ENCODE peak calls at places on chromosomes 1 and 21, in seven cellular contexts. Y is NCI-H69; W is left colon; B is brain microvascular endothelial cell; N is epithelial cell of esophagus; Q is nucleus accumbens; U is activated CD8-positive, alpha-beta T cell treated with anti-CD3 and anti-CD28 coated beads, Interleukin-2, amount 10 ng/mL, durations not matched to agents 7 days and 5 days. K is an unnamed sample.

GRCh38 chr1:17844146-17844826 is 89.2 kb downstream of the ACTL8 start:
- DNase-seq in U (no peak), B (no peak), Q (no peak), W (no peak), Y (peak), N (no peak), K (no peak)

GRCh38 chr1:11951901-11952300 is 17.4 kb downstream of the PLOD1 start:
- DNase-seq in Q (no peak), B (no peak), U (no peak), N (no peak), W (no peak), Y (no peak), K (no peak)

GRCh38 chr1:78157162-78157561 is 111.4 kb downstream of the GIPC2 start:
- DNase-seq in Q (no peak), U (no peak), W (no peak), B (peak), N (peak), Y (no peak), K (no peak)

GRCh38 chr1:46820076-46820475 is 21.2 kb downstream of the CYP4B1 start:
- DNase-seq in N (no peak), W (no peak), U (no peak), Y (no peak), B (no peak), Q (no peak), K (no peak)

GRCh38 chr1:110203021-110203661 is 7.0 kb upstream of the KCNC4 start:
- DNase-seq in Q (no peak), B (peak), Y (peak), N (peak), U (peak), W (peak), K (peak)

GRCh38 chr21:44074315-44074958 is 32.8 kb upstream of the PWP2 start:
- DNase-seq in Y (no peak), N (no peak), W (peak), Q (no peak), U (no peak), B (no peak), K (no peak)

GRCh38 chr1:147080013-147080661 is 92.1 kb downstream of the PRKAB2 start:
- DNase-seq in N (peak), B (no peak), Q (no peak), W (no peak), U (peak), Y (no peak), K (no peak)

GRCh38 chr1:100448371-100448770 is 89.6 kb upstream of the GPR88 start:
- DNase-seq in B (no peak), Q (no peak), N (no peak), U (no peak), Y (peak), W (peak), K (no peak)

GRCh38 chr1:25167269-25168192 is 64.8 kb downstream of the SYF2 start:
- DNase-seq in Y (peak), W (peak), U (no peak), Q (no peak), N (no peak), B (no peak), K (no peak)

GRCh38 chr1:182347019-182347418 is 44.6 kb downstream of the GLUL start:
- DNase-seq in U (no peak), Q (no peak), N (no peak), W (no peak), B (no peak), Y (no peak), K (no peak)

GRCh38 chr1:171279234-171279633 is 30.9 kb downstream of the FMO1 start:
- DNase-seq in U (no peak), B (no peak), Y (no peak), W (no peak), Q (no peak), N (no peak), K (no peak)

GRCh38 chr1:56590520-56591011 is 11.2 kb upstream of the PLPP3 start:
- DNase-seq in U (no peak), W (no peak), N (peak), Y (no peak), B (no peak), Q (no peak), K (no peak)

GRCh38 chr1:21891621-21892479 is 45.3 kb downstream of the HSPG2 start:
- DNase-seq in Y (no peak), W (no peak), U (no peak), N (peak), Q (no peak), B (no peak), K (no peak)

GRCh38 chr1:158951956-158952355 is 20.6 kb downstream of the PYHIN1 start:
- DNase-seq in N (no peak), B (no peak), Y (peak), W (peak), U (no peak), Q (no peak), K (no peak)

GRCh38 chr1:203839081-203839480 is 22.3 kb upstream of the SNRPE start:
- DNase-seq in W (no peak), U (no peak), Y (no peak), B (peak), N (no peak), Q (no peak), K (no peak)

GRCh38 chr1:8862528-8862927 is 16.0 kb downstream of the ENO1 start:
- DNase-seq in N (no peak), U (peak), Q (no peak), Y (peak), B (no peak), W (no peak), K (no peak)

GRCh38 chr21:25806053-25806452 is 71.3 kb downstream of the GABPA start:
- DNase-seq in Y (no peak), U (no peak), B (no peak), N (peak), W (no peak), Q (no peak), K (no peak)

GRCh38 chr1:185594786-185595410 is 139.3 kb upstream of the HMCN1 start:
- DNase-seq in W (no peak), U (no peak), B (no peak), Y (peak), Q (no peak), N (no peak), K (no peak)